ENCODE peak calls at places on chromosomes 12 and 14, in seven cellular contexts. One of them, this sample, is unnamed.

GRCh38 chr12:23204933-23205778 is 580.2 kb downstream of the ETNK1 start:
- DNase-seq in posterior cingulate gyrus: no peak
- DNase-seq in HT1080: peak; percentile 22
- DNase-seq in sciatic nerve: no peak
- DNase-seq in stimulated activated CD4-positive, alpha-beta T cell treated with anti-CD3 and anti-CD28 coated beads, Interleukin-2, amount 100 ng/mL, for 24 hours: no peak
- DNase-seq in T-cell: no peak
- DNase-seq in cardiac muscle cell: peak; percentile 65
- DNase-seq in this sample: no peak

GRCh38 chr12:88172844-88173407 is 30.8 kb downstream of the TMTC3 start:
- DNase-seq in posterior cingulate gyrus: no peak
- DNase-seq in HT1080: peak; percentile 51
- DNase-seq in sciatic nerve: no peak
- DNase-seq in stimulated activated CD4-positive, alpha-beta T cell treated with anti-CD3 and anti-CD28 coated beads, Interleukin-2, amount 100 ng/mL, for 24 hours: no peak
- DNase-seq in T-cell: no peak
- DNase-seq in cardiac muscle cell: no peak
- DNase-seq in this sample: no peak

GRCh38 chr14:56549721-56550120 is 29.9 kb upstream of the TMEM260 start:
- DNase-seq in posterior cingulate gyrus: no peak
- DNase-seq in HT1080: no peak
- DNase-seq in sciatic nerve: no peak
- DNase-seq in stimulated activated CD4-positive, alpha-beta T cell treated with anti-CD3 and anti-CD28 coated beads, Interleukin-2, amount 100 ng/mL, for 24 hours: no peak
- DNase-seq in T-cell: no peak
- DNase-seq in cardiac muscle cell: no peak
- DNase-seq in this sample: no peak

GRCh38 chr14:53519137-53519536 is 366.0 kb upstream of the DDHD1 start:
- DNase-seq in posterior cingulate gyrus: no peak
- DNase-seq in HT1080: peak; percentile 35
- DNase-seq in sciatic nerve: no peak
- DNase-seq in stimulated activated CD4-positive, alpha-beta T cell treated with anti-CD3 and anti-CD28 coated beads, Interleukin-2, amount 100 ng/mL, for 24 hours: no peak
- DNase-seq in T-cell: no peak
- DNase-seq in cardiac muscle cell: no peak
- DNase-seq in this sample: no peak

GRCh38 chr12:2615665-2616387 is 178.9 kb upstream of the FKBP4 start:
- DNase-seq in posterior cingulate gyrus: no peak
- DNase-seq in HT1080: no peak
- DNase-seq in sciatic nerve: no peak
- DNase-seq in stimulated activated CD4-positive, alpha-beta T cell treated with anti-CD3 and anti-CD28 coated beads, Interleukin-2, amount 100 ng/mL, for 24 hours: no peak
- DNase-seq in T-cell: no peak
- DNase-seq in cardiac muscle cell: peak; percentile 1
- DNase-seq in this sample: no peak

GRCh38 chr12:49580572-49581535 is 12.9 kb upstream of the MCRS1 start:
- DNase-seq in posterior cingulate gyrus: peak; percentile 82
- DNase-seq in HT1080: peak; percentile 87
- DNase-seq in sciatic nerve: peak; percentile 82
- DNase-seq in stimulated activated CD4-positive, alpha-beta T cell treated with anti-CD3 and anti-CD28 coated beads, Interleukin-2, amount 100 ng/mL, for 24 hours: peak; percentile 53
- DNase-seq in T-cell: peak; percentile 35
- DNase-seq in cardiac muscle cell: peak; percentile 92
- DNase-seq in this sample: peak; percentile 34

GRCh38 chr14:20302042-20302761 is 3.5 kb downstream of the TTC5 start:
- DNase-seq in posterior cingulate gyrus: no peak
- DNase-seq in HT1080: peak; percentile 42
- DNase-seq in sciatic nerve: no peak
- DNase-seq in stimulated activated CD4-positive, alpha-beta T cell treated with anti-CD3 and anti-CD28 coated beads, Interleukin-2, amount 100 ng/mL, for 24 hours: no peak
- DNase-seq in T-cell: no peak
- DNase-seq in cardiac muscle cell: no peak
- DNase-seq in this sample: no peak

GRCh38 chr12:47782372-47782770 is 9.3 kb downstream of the SLC48A1 start:
- DNase-seq in posterior cingulate gyrus: no peak
- DNase-seq in HT1080: no peak
- DNase-seq in sciatic nerve: no peak
- DNase-seq in stimulated activated CD4-positive, alpha-beta T cell treated with anti-CD3 and anti-CD28 coated beads, Interleukin-2, amount 100 ng/mL, for 24 hours: no peak
- DNase-seq in T-cell: no peak
- DNase-seq in cardiac muscle cell: no peak
- DNase-seq in this sample: no peak

GRCh38 chr14:91009501-91010152 is 50.8 kb downstream of the RPS6KA5 start:
- DNase-seq in posterior cingulate gyrus: no peak
- DNase-seq in HT1080: no peak
- DNase-seq in sciatic nerve: no peak
- DNase-seq in stimulated activated CD4-positive, alpha-beta T cell treated with anti-CD3 and anti-CD28 coated beads, Interleukin-2, amount 100 ng/mL, for 24 hours: no peak
- DNase-seq in T-cell: no peak
- DNase-seq in cardiac muscle cell: no peak
- DNase-seq in this sample: no peak

GRCh38 chr14:56878766-56879165 is 68.5 kb upstream of the OTX2 start:
- DNase-seq in posterior cingulate gyrus: no peak
- DNase-seq in HT1080: no peak
- DNase-seq in sciatic nerve: no peak
- DNase-seq in stimulated activated CD4-positive, alpha-beta T cell treated with anti-CD3 and anti-CD28 coated beads, Interleukin-2, amount 100 ng/mL, for 24 hours: no peak
- DNase-seq in T-cell: no peak
- DNase-seq in cardiac muscle cell: no peak
- DNase-seq in this sample: no peak

GRCh38 chr14:50013198-50013918 is 103.0 kb downstream of the VCPKMT start:
- DNase-seq in posterior cingulate gyrus: no peak
- DNase-seq in HT1080: peak; percentile 84
- DNase-seq in sciatic nerve: no peak
- DNase-seq in stimulated activated CD4-positive, alpha-beta T cell treated with anti-CD3 and anti-CD28 coated beads, Interleukin-2, amount 100 ng/mL, for 24 hours: no peak
- DNase-seq in T-cell: no peak
- DNase-seq in cardiac muscle cell: no peak
- DNase-seq in this sample: no peak

GRCh38 chr12:52235822-52236291 is 2.8 kb downstream of the KRT7 start:
- DNase-seq in posterior cingulate gyrus: no peak
- DNase-seq in HT1080: no peak
- DNase-seq in sciatic nerve: no peak
- DNase-seq in stimulated activated CD4-positive, alpha-beta T cell treated with anti-CD3 and anti-CD28 coated beads, Interleukin-2, amount 100 ng/mL, for 24 hours: no peak
- DNase-seq in T-cell: no peak
- DNase-seq in cardiac muscle cell: no peak
- DNase-seq in this sample: no peak

GRCh38 chr14:36513451-36514277 is 6.4 kb downstream of the NKX2-1 start:
- DNase-seq in posterior cingulate gyrus: no peak
- DNase-seq in HT1080: no peak
- DNase-seq in sciatic nerve: no peak
- DNase-seq in stimulated activated CD4-positive, alpha-beta T cell treated with anti-CD3 and anti-CD28 coated beads, Interleukin-2, amount 100 ng/mL, for 24 hours: no peak
- DNase-seq in T-cell: no peak
- DNase-seq in cardiac muscle cell: peak; percentile 54
- DNase-seq in this sample: no peak

GRCh38 chr14:96066976-96067375 is 27.8 kb downstream of the C14orf132 start:
- DNase-seq in posterior cingulate gyrus: no peak
- DNase-seq in HT1080: no peak
- DNase-seq in sciatic nerve: peak; percentile 34
- DNase-seq in stimulated activated CD4-positive, alpha-beta T cell treated with anti-CD3 and anti-CD28 coated beads, Interleukin-2, amount 100 ng/mL, for 24 hours: no peak
- DNase-seq in T-cell: no peak
- DNase-seq in cardiac muscle cell: no peak
- DNase-seq in this sample: no peak

GRCh38 chr12:121172145-121172544 is 37.8 kb upstream of the P2RX4 start:
- DNase-seq in posterior cingulate gyrus: no peak
- DNase-seq in HT1080: no peak
- DNase-seq in sciatic nerve: no peak
- DNase-seq in stimulated activated CD4-positive, alpha-beta T cell treated with anti-CD3 and anti-CD28 coated beads, Interleukin-2, amount 100 ng/mL, for 24 hours: no peak
- DNase-seq in T-cell: no peak
- DNase-seq in cardiac muscle cell: no peak
- DNase-seq in this sample: no peak

GRCh38 chr12:57118711-57119271 is 7.6 kb upstream of the STAT6 start:
- DNase-seq in posterior cingulate gyrus: no peak
- DNase-seq in HT1080: peak; percentile 88
- DNase-seq in sciatic nerve: no peak
- DNase-seq in stimulated activated CD4-positive, alpha-beta T cell treated with anti-CD3 and anti-CD28 coated beads, Interleukin-2, amount 100 ng/mL, for 24 hours: no peak
- DNase-seq in T-cell: no peak
- DNase-seq in cardiac muscle cell: no peak
- DNase-seq in this sample: no peak

GRCh38 chr14:103811189-103811588 is 36.2 kb downstream of the PPP1R13B start:
- DNase-seq in posterior cingulate gyrus: no peak
- DNase-seq in HT1080: no peak
- DNase-seq in sciatic nerve: no peak
- DNase-seq in stimulated activated CD4-positive, alpha-beta T cell treated with anti-CD3 and anti-CD28 coated beads, Interleukin-2, amount 100 ng/mL, for 24 hours: no peak
- DNase-seq in T-cell: no peak
- DNase-seq in cardiac muscle cell: no peak
- DNase-seq in this sample: no peak

GRCh38 chr14:95507701-95508103 is 8.7 kb downstream of the SYNE3 start:
- DNase-seq in posterior cingulate gyrus: no peak
- DNase-seq in HT1080: peak; percentile 99
- DNase-seq in sciatic nerve: peak; percentile 41
- DNase-seq in stimulated activated CD4-positive, alpha-beta T cell treated with anti-CD3 and anti-CD28 coated beads, Interleukin-2, amount 100 ng/mL, for 24 hours: no peak
- DNase-seq in T-cell: no peak
- DNase-seq in cardiac muscle cell: no peak
- DNase-seq in this sample: no peak

GRCh38 chr12:43009307-43009706 is 419.8 kb upstream of the PRICKLE1 start:
- DNase-seq in posterior cingulate gyrus: no peak
- DNase-seq in HT1080: no peak
- DNase-seq in sciatic nerve: no peak
- DNase-seq in stimulated activated CD4-positive, alpha-beta T cell treated with anti-CD3 and anti-CD28 coated beads, Interleukin-2, amount 100 ng/mL, for 24 hours: no peak
- DNase-seq in T-cell: no peak
- DNase-seq in cardiac muscle cell: peak; percentile 52
- DNase-seq in this sample: no peak

GRCh38 chr12:5078423-5078822 is 34.7 kb downstream of the KCNA5 start:
- DNase-seq in posterior cingulate gyrus: no peak
- DNase-seq in HT1080: no peak
- DNase-seq in sciatic nerve: no peak
- DNase-seq in stimulated activated CD4-positive, alpha-beta T cell treated with anti-CD3 and anti-CD28 coated beads, Interleukin-2, amount 100 ng/mL, for 24 hours: no peak
- DNase-seq in T-cell: no peak
- DNase-seq in cardiac muscle cell: peak; percentile 94
- DNase-seq in this sample: no peak

GRCh38 chr14:58864751-58865519 is 227.2 kb downstream of the DACT1 start:
- DNase-seq in posterior cingulate gyrus: no peak
- DNase-seq in HT1080: no peak
- DNase-seq in sciatic nerve: no peak
- DNase-seq in stimulated activated CD4-positive, alpha-beta T cell treated with anti-CD3 and anti-CD28 coated beads, Interleukin-2, amount 100 ng/mL, for 24 hours: no peak
- DNase-seq in T-cell: no peak
- DNase-seq in cardiac muscle cell: no peak
- DNase-seq in this sample: no peak

GRCh38 chr12:2570562-2570961 is 224.2 kb upstream of the FKBP4 start:
- DNase-seq in posterior cingulate gyrus: no peak
- DNase-seq in HT1080: no peak
- DNase-seq in sciatic nerve: no peak
- DNase-seq in stimulated activated CD4-positive, alpha-beta T cell treated with anti-CD3 and anti-CD28 coated beads, Interleukin-2, amount 100 ng/mL, for 24 hours: no peak
- DNase-seq in T-cell: no peak
- DNase-seq in cardiac muscle cell: no peak
- DNase-seq in this sample: no peak

GRCh38 chr12:49296836-49297694 is 2.1 kb downstream of the PRPH start:
- DNase-seq in posterior cingulate gyrus: no peak
- DNase-seq in HT1080: no peak
- DNase-seq in sciatic nerve: no peak
- DNase-seq in stimulated activated CD4-positive, alpha-beta T cell treated with anti-CD3 and anti-CD28 coated beads, Interleukin-2, amount 100 ng/mL, for 24 hours: no peak
- DNase-seq in T-cell: peak; percentile 16
- DNase-seq in cardiac muscle cell: no peak
- DNase-seq in this sample: peak; percentile 39

GRCh38 chr14:91378945-91379932 is 38.4 kb downstream of the CCDC88C start:
- DNase-seq in posterior cingulate gyrus: no peak
- DNase-seq in HT1080: no peak
- DNase-seq in sciatic nerve: no peak
- DNase-seq in stimulated activated CD4-positive, alpha-beta T cell treated with anti-CD3 and anti-CD28 coated beads, Interleukin-2, amount 100 ng/mL, for 24 hours: no peak
- DNase-seq in T-cell: no peak
- DNase-seq in cardiac muscle cell: no peak
- DNase-seq in this sample: no peak

GRCh38 chr12:108640802-108641445 is 7.2 kb upstream of the SELPLG start:
- DNase-seq in posterior cingulate gyrus: no peak
- DNase-seq in HT1080: peak; percentile 36
- DNase-seq in sciatic nerve: peak; percentile 68
- DNase-seq in stimulated activated CD4-positive, alpha-beta T cell treated with anti-CD3 and anti-CD28 coated beads, Interleukin-2, amount 100 ng/mL, for 24 hours: no peak
- DNase-seq in T-cell: no peak
- DNase-seq in cardiac muscle cell: peak; percentile 34
- DNase-seq in this sample: no peak

GRCh38 chr12:89276860-89277259 is 75.4 kb downstream of the DUSP6 start:
- DNase-seq in posterior cingulate gyrus: no peak
- DNase-seq in HT1080: no peak
- DNase-seq in sciatic nerve: no peak
- DNase-seq in stimulated activated CD4-positive, alpha-beta T cell treated with anti-CD3 and anti-CD28 coated beads, Interleukin-2, amount 100 ng/mL, for 24 hours: no peak
- DNase-seq in T-cell: no peak
- DNase-seq in cardiac muscle cell: no peak
- DNase-seq in this sample: no peak

GRCh38 chr12:52260351-52261210 is 13.9 kb upstream of the KRT86 start:
- DNase-seq in posterior cingulate gyrus: no peak
- DNase-seq in HT1080: peak; percentile 52
- DNase-seq in sciatic nerve: no peak
- DNase-seq in stimulated activated CD4-positive, alpha-beta T cell treated with anti-CD3 and anti-CD28 coated beads, Interleukin-2, amount 100 ng/mL, for 24 hours: no peak
- DNase-seq in T-cell: no peak
- DNase-seq in cardiac muscle cell: no peak
- DNase-seq in this sample: no peak

GRCh38 chr12:73460212-73460611 is 1077.4 kb upstream of the ATXN7L3B start:
- DNase-seq in posterior cingulate gyrus: no peak
- DNase-seq in HT1080: no peak
- DNase-seq in sciatic nerve: no peak
- DNase-seq in stimulated activated CD4-positive, alpha-beta T cell treated with anti-CD3 and anti-CD28 coated beads, Interleukin-2, amount 100 ng/mL, for 24 hours: no peak
- DNase-seq in T-cell: no peak
- DNase-seq in cardiac muscle cell: no peak
- DNase-seq in this sample: no peak

GRCh38 chr12:59499774-59500173 is 96.1 kb upstream of the SLC16A7 start:
- DNase-seq in posterior cingulate gyrus: no peak
- DNase-seq in HT1080: no peak
- DNase-seq in sciatic nerve: no peak
- DNase-seq in stimulated activated CD4-positive, alpha-beta T cell treated with anti-CD3 and anti-CD28 coated beads, Interleukin-2, amount 100 ng/mL, for 24 hours: no peak
- DNase-seq in T-cell: no peak
- DNase-seq in cardiac muscle cell: no peak
- DNase-seq in this sample: no peak

GRCh38 chr12:89951694-89952060 is 243.0 kb upstream of the ATP2B1 start:
- DNase-seq in posterior cingulate gyrus: no peak
- DNase-seq in HT1080: no peak
- DNase-seq in sciatic nerve: no peak
- DNase-seq in stimulated activated CD4-positive, alpha-beta T cell treated with anti-CD3 and anti-CD28 coated beads, Interleukin-2, amount 100 ng/mL, for 24 hours: no peak
- DNase-seq in T-cell: no peak
- DNase-seq in cardiac muscle cell: no peak
- DNase-seq in this sample: no peak

GRCh38 chr12:2064078-2064507 is 11.3 kb downstream of the CACNA1C start:
- DNase-seq in posterior cingulate gyrus: no peak
- DNase-seq in HT1080: no peak
- DNase-seq in sciatic nerve: no peak
- DNase-seq in stimulated activated CD4-positive, alpha-beta T cell treated with anti-CD3 and anti-CD28 coated beads, Interleukin-2, amount 100 ng/mL, for 24 hours: peak; percentile 21
- DNase-seq in T-cell: no peak
- DNase-seq in cardiac muscle cell: no peak
- DNase-seq in this sample: no peak

GRCh38 chr12:107441906-107442305 is 243.7 kb upstream of the PWP1 start:
- DNase-seq in posterior cingulate gyrus: no peak
- DNase-seq in HT1080: no peak
- DNase-seq in sciatic nerve: no peak
- DNase-seq in stimulated activated CD4-positive, alpha-beta T cell treated with anti-CD3 and anti-CD28 coated beads, Interleukin-2, amount 100 ng/mL, for 24 hours: no peak
- DNase-seq in T-cell: no peak
- DNase-seq in cardiac muscle cell: no peak
- DNase-seq in this sample: no peak